ENCODE peak calls at places on chromosomes 7 and 10, in seven cellular contexts. One of them, this sample, is unnamed.

GRCh38 chr10:27998178-27998953 is 513 bp downstream of the ODAD2 start:
- DNase-seq in A549: peak; percentile 3
- DNase-seq in CD8-positive, alpha-beta T cell: no peak
- DNase-seq in endothelial cell of umbilical vein: peak; percentile 51
- DNase-seq in right lobe of liver: no peak
- DNase-seq in sigmoid colon: peak; percentile 69
- DNase-seq in lung: no peak
- DNase-seq in this sample: peak; percentile 31

GRCh38 chr10:72889391-72889831 is 4.1 kb upstream of the OIT3 start:
- DNase-seq in lung: no peak
- DNase-seq in endothelial cell of umbilical vein: peak; percentile 12
- DNase-seq in sigmoid colon: no peak
- DNase-seq in CD8-positive, alpha-beta T cell: no peak
- DNase-seq in A549: peak; percentile 6
- DNase-seq in right lobe of liver: no peak
- DNase-seq in this sample: peak; percentile 9

GRCh38 chr7:77540402-77540822 is 3.3 kb downstream of the PTPN12 start:
- DNase-seq in sigmoid colon: no peak
- DNase-seq in A549: no peak
- DNase-seq in lung: no peak
- DNase-seq in endothelial cell of umbilical vein: peak; percentile 29
- DNase-seq in right lobe of liver: no peak
- DNase-seq in CD8-positive, alpha-beta T cell: no peak
- DNase-seq in this sample: no peak

GRCh38 chr10:70458329-70459060 is 17.0 kb upstream of the NODAL start:
- DNase-seq in right lobe of liver: no peak
- DNase-seq in endothelial cell of umbilical vein: peak; percentile 79
- DNase-seq in sigmoid colon: peak; percentile 92
- DNase-seq in lung: peak; percentile 60
- DNase-seq in A549: no peak
- DNase-seq in CD8-positive, alpha-beta T cell: no peak
- DNase-seq in this sample: peak; percentile 39

GRCh38 chr10:131418686-131419085 is 107.2 kb upstream of the TCERG1L start:
- DNase-seq in sigmoid colon: no peak
- DNase-seq in CD8-positive, alpha-beta T cell: no peak
- DNase-seq in right lobe of liver: no peak
- DNase-seq in lung: no peak
- DNase-seq in endothelial cell of umbilical vein: no peak
- DNase-seq in A549: no peak
- DNase-seq in this sample: peak; percentile 83

GRCh38 chr10:16626697-16627096 is 105.0 kb upstream of the C1QL3 start:
- DNase-seq in A549: no peak
- DNase-seq in CD8-positive, alpha-beta T cell: no peak
- DNase-seq in endothelial cell of umbilical vein: no peak
- DNase-seq in lung: no peak
- DNase-seq in right lobe of liver: no peak
- DNase-seq in sigmoid colon: no peak
- DNase-seq in this sample: no peak

GRCh38 chr7:38217672-38218071 is 39.6 kb downstream of the STARD3NL start:
- DNase-seq in lung: no peak
- DNase-seq in sigmoid colon: no peak
- DNase-seq in right lobe of liver: no peak
- DNase-seq in A549: no peak
- DNase-seq in endothelial cell of umbilical vein: no peak
- DNase-seq in CD8-positive, alpha-beta T cell: no peak
- DNase-seq in this sample: no peak

GRCh38 chr7:48296976-48297375 is 125.7 kb downstream of the ABCA13 start:
- DNase-seq in right lobe of liver: no peak
- DNase-seq in CD8-positive, alpha-beta T cell: no peak
- DNase-seq in endothelial cell of umbilical vein: no peak
- DNase-seq in sigmoid colon: no peak
- DNase-seq in A549: no peak
- DNase-seq in lung: no peak
- DNase-seq in this sample: no peak

GRCh38 chr10:35606423-35606822 is 1.3 kb downstream of the GJD4 start:
- DNase-seq in CD8-positive, alpha-beta T cell: no peak
- DNase-seq in right lobe of liver: no peak
- DNase-seq in sigmoid colon: no peak
- DNase-seq in A549: no peak
- DNase-seq in lung: no peak
- DNase-seq in endothelial cell of umbilical vein: no peak
- DNase-seq in this sample: no peak

GRCh38 chr10:71472466-71472865 is 75.7 kb downstream of the CDH23 start:
- DNase-seq in A549: no peak
- DNase-seq in lung: no peak
- DNase-seq in endothelial cell of umbilical vein: no peak
- DNase-seq in right lobe of liver: peak; percentile 96
- DNase-seq in CD8-positive, alpha-beta T cell: no peak
- DNase-seq in sigmoid colon: no peak
- DNase-seq in this sample: no peak

GRCh38 chr7:70829221-70830059 is 302.5 kb upstream of the GALNT17 start:
- DNase-seq in sigmoid colon: peak; percentile 73
- DNase-seq in right lobe of liver: peak; percentile 71
- DNase-seq in lung: peak; percentile 56
- DNase-seq in A549: peak; percentile 47
- DNase-seq in CD8-positive, alpha-beta T cell: peak; percentile 39
- DNase-seq in endothelial cell of umbilical vein: peak; percentile 24
- DNase-seq in this sample: peak; percentile 68

GRCh38 chr10:92699193-92699517 is 9.4 kb downstream of the HHEX start:
- DNase-seq in endothelial cell of umbilical vein: no peak
- DNase-seq in CD8-positive, alpha-beta T cell: no peak
- DNase-seq in lung: no peak
- DNase-seq in right lobe of liver: no peak
- DNase-seq in sigmoid colon: no peak
- DNase-seq in A549: no peak
- DNase-seq in this sample: no peak

GRCh38 chr7:2068693-2069471 is 163.9 kb downstream of the MAD1L1 start:
- DNase-seq in endothelial cell of umbilical vein: no peak
- DNase-seq in lung: no peak
- DNase-seq in sigmoid colon: no peak
- DNase-seq in right lobe of liver: no peak
- DNase-seq in A549: no peak
- DNase-seq in CD8-positive, alpha-beta T cell: no peak
- DNase-seq in this sample: no peak
- TF ChIP-seq CTCF in endothelial cell of umbilical vein: no peak
- TF ChIP-seq CTCF in lung: no peak
- TF ChIP-seq CTCF in sigmoid colon: no peak
- TF ChIP-seq CTCF in right lobe of liver: no peak
- TF ChIP-seq CTCF in A549: no peak
- TF ChIP-seq CTCF in CD8-positive, alpha-beta T cell: no peak
- TF ChIP-seq CTCF in this sample: no peak

GRCh38 chr7:119643558-119643957 is 629.4 kb upstream of the KCND2 start:
- DNase-seq in endothelial cell of umbilical vein: no peak
- DNase-seq in CD8-positive, alpha-beta T cell: no peak
- DNase-seq in lung: no peak
- DNase-seq in A549: no peak
- DNase-seq in right lobe of liver: no peak
- DNase-seq in sigmoid colon: no peak
- DNase-seq in this sample: no peak
- H3K27ac ChIP-seq in endothelial cell of umbilical vein: no peak overlapping the region
- H3K27ac ChIP-seq in CD8-positive, alpha-beta T cell: no peak overlapping the region
- H3K27ac ChIP-seq in lung: no peak overlapping the region
- H3K27ac ChIP-seq in A549: no peak overlapping the region
- H3K27ac ChIP-seq in right lobe of liver: no peak overlapping the region
- H3K27ac ChIP-seq in sigmoid colon: no peak overlapping the region
- H3K27ac ChIP-seq in this sample: no peak overlapping the region

GRCh38 chr10:69451209-69451783 is at the start of gene TSPAN15:
- DNase-seq in A549: peak; percentile 94
- DNase-seq in sigmoid colon: peak; percentile 95
- DNase-seq in endothelial cell of umbilical vein: peak; percentile 87
- DNase-seq in lung: peak; percentile 90
- DNase-seq in CD8-positive, alpha-beta T cell: peak; percentile 67
- DNase-seq in right lobe of liver: peak; percentile 85
- DNase-seq in this sample: peak; percentile 91
- H3K4me3 ChIP-seq in A549: peak within 1 kb of the TSS; percentile 78
- H3K4me3 ChIP-seq in sigmoid colon: peak within 1 kb of the TSS; percentile 86
- H3K4me3 ChIP-seq in endothelial cell of umbilical vein: peak within 1 kb of the TSS; percentile 81
- H3K4me3 ChIP-seq in lung: peak within 1 kb of the TSS; percentile 79
- H3K4me3 ChIP-seq in CD8-positive, alpha-beta T cell: peak within 1 kb of the TSS; percentile 75
- H3K4me3 ChIP-seq in right lobe of liver: peak within 1 kb of the TSS; percentile 65
- H3K4me3 ChIP-seq in this sample: peak within 1 kb of the TSS; percentile 59

GRCh38 chr7:115827305-115828045 is 203.1 kb downstream of the TFEC start:
- DNase-seq in sigmoid colon: no peak
- DNase-seq in A549: no peak
- DNase-seq in CD8-positive, alpha-beta T cell: no peak
- DNase-seq in right lobe of liver: no peak
- DNase-seq in endothelial cell of umbilical vein: no peak
- DNase-seq in lung: no peak
- DNase-seq in this sample: no peak

GRCh38 chr7:115825736-115826135 is 204.8 kb downstream of the TFEC start:
- DNase-seq in A549: no peak
- DNase-seq in right lobe of liver: no peak
- DNase-seq in lung: no peak
- DNase-seq in CD8-positive, alpha-beta T cell: no peak
- DNase-seq in sigmoid colon: no peak
- DNase-seq in endothelial cell of umbilical vein: no peak
- DNase-seq in this sample: no peak

GRCh38 chr7:115822801-115823200 is 207.8 kb downstream of the TFEC start:
- DNase-seq in endothelial cell of umbilical vein: no peak
- DNase-seq in CD8-positive, alpha-beta T cell: no peak
- DNase-seq in lung: no peak
- DNase-seq in sigmoid colon: no peak
- DNase-seq in A549: no peak
- DNase-seq in right lobe of liver: no peak
- DNase-seq in this sample: no peak

GRCh38 chr7:115816318-115816974 is 214.1 kb downstream of the TFEC start:
- DNase-seq in CD8-positive, alpha-beta T cell: no peak
- DNase-seq in endothelial cell of umbilical vein: no peak
- DNase-seq in A549: no peak
- DNase-seq in right lobe of liver: no peak
- DNase-seq in sigmoid colon: no peak
- DNase-seq in lung: no peak
- DNase-seq in this sample: no peak

DNA sequence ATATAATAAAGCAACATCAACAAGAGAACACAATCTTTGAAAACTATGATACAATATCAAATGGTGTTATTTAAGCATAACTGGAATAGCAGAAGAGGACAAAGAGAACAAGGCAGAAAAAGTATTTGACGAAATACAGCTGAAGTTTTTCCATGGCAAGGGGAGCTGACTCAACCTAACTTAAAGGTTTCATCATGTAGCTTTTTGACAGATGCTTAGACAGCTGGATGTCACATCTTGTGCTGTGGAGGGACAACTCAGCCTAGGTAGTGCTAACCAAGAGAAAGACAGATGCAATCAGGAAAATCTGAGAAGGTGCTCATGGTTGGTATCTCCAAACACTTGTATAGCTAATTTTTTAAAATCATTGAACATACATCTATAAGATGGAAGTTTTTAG is 208.2 kb downstream of the TFEC start:
- DNase-seq in right lobe of liver: no peak
- DNase-seq in CD8-positive, alpha-beta T cell: no peak
- DNase-seq in lung: no peak
- DNase-seq in sigmoid colon: no peak
- DNase-seq in A549: no peak
- DNase-seq in endothelial cell of umbilical vein: no peak
- DNase-seq in this sample: no peak
- TF ChIP-seq CTCF in right lobe of liver: no peak
- TF ChIP-seq CTCF in CD8-positive, alpha-beta T cell: no peak
- TF ChIP-seq CTCF in lung: no peak
- TF ChIP-seq CTCF in sigmoid colon: no peak
- TF ChIP-seq CTCF in A549: no peak
- TF ChIP-seq CTCF in endothelial cell of umbilical vein: no peak
- TF ChIP-seq CTCF in this sample: no peak

DNA sequence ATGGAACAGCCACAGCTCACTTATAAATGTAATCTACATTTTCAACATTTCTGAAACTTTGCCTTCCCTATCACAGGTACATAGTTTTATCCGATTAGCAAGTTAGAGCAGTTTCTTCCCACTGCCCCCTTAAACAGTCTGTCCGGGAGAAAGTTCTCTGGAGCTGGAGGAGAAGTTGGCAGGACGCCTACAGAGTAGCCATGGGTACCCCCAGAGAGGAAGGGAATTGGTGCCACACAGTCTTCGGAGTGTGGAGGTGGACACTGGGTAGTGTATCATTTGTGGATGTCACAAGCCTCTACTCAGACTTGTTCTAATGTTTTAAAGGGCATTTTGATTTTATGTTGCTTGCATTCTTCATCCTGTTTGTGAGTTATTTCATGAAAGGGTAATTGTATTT is 39.0 kb downstream of the TAF3 start:
- DNase-seq in sigmoid colon: no peak
- DNase-seq in endothelial cell of umbilical vein: peak; percentile 14
- DNase-seq in right lobe of liver: no peak
- DNase-seq in A549: no peak
- DNase-seq in CD8-positive, alpha-beta T cell: no peak
- DNase-seq in lung: no peak
- DNase-seq in this sample: peak; percentile 9
- H3K27ac ChIP-seq in sigmoid colon: no peak overlapping the region
- H3K27ac ChIP-seq in endothelial cell of umbilical vein: no peak overlapping the region
- H3K27ac ChIP-seq in right lobe of liver: no peak overlapping the region
- H3K27ac ChIP-seq in A549: no peak overlapping the region
- H3K27ac ChIP-seq in CD8-positive, alpha-beta T cell: no peak overlapping the region
- H3K27ac ChIP-seq in lung: no peak overlapping the region
- H3K27ac ChIP-seq in this sample: no peak overlapping the region

GRCh38 chr10:91614254-91614624 is 18.6 kb downstream of the PPP1R3C start:
- DNase-seq in A549: no peak
- DNase-seq in lung: no peak
- DNase-seq in CD8-positive, alpha-beta T cell: no peak
- DNase-seq in sigmoid colon: no peak
- DNase-seq in right lobe of liver: no peak
- DNase-seq in endothelial cell of umbilical vein: no peak
- DNase-seq in this sample: no peak
- H3K4me3 ChIP-seq in A549: no peak overlapping the region
- H3K4me3 ChIP-seq in lung: no peak overlapping the region
- H3K4me3 ChIP-seq in CD8-positive, alpha-beta T cell: no peak overlapping the region
- H3K4me3 ChIP-seq in sigmoid colon: no peak overlapping the region
- H3K4me3 ChIP-seq in right lobe of liver: no peak overlapping the region
- H3K4me3 ChIP-seq in endothelial cell of umbilical vein: no peak overlapping the region
- H3K4me3 ChIP-seq in this sample: no peak overlapping the region

DNA sequence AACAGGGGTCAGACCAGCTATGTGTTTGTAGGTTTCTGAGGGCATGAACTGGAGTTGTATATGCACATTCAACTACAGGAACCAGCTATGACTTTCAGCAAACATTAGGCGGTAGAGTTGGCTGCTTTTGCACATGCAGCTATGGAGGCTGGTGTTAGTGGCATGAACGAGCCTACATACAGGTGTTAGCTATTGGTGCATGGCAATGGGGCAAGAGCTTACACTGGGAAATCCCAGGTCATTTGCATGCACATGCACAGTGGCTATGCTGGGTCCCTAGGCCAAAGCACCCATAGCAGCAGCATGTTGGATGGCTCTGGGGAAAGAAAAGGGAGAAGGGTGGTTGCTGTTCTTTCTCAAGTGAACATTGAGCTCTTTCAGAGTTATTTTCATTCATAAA is 1018.5 kb upstream of the PHF14 start:
- DNase-seq in A549: no peak
- DNase-seq in sigmoid colon: no peak
- DNase-seq in lung: no peak
- DNase-seq in right lobe of liver: no peak
- DNase-seq in CD8-positive, alpha-beta T cell: no peak
- DNase-seq in endothelial cell of umbilical vein: no peak
- DNase-seq in this sample: no peak
- TF ChIP-seq CTCF in A549: no peak
- TF ChIP-seq CTCF in sigmoid colon: no peak
- TF ChIP-seq CTCF in lung: no peak
- TF ChIP-seq CTCF in right lobe of liver: no peak
- TF ChIP-seq CTCF in CD8-positive, alpha-beta T cell: no peak
- TF ChIP-seq CTCF in endothelial cell of umbilical vein: no peak
- TF ChIP-seq CTCF in this sample: no peak

This sample was measured in A673.